ENCODE peak calls at places on chromosomes 16 and 17, in six cellular contexts. X, K, M, E, N and F are unnamed samples.

GRCh38 chr17:17783121-17783824 is 53.5 kb downstream of the SREBF1 start:
- DNase-seq in X (no peak), K (peak; percentile 82), M (peak; percentile 59), E (peak; percentile 85), N (peak; percentile 72), F (no peak)

GRCh38 chr16:17828012-17828411 is 357.3 kb upstream of the XYLT1 start:
- DNase-seq in X (peak; percentile 72), K (no peak), M (no peak), E (no peak), N (no peak), F (peak; percentile 69)

GRCh38 chr17:65533056-65533745 is 28.2 kb downstream of the AXIN2 start:
- DNase-seq in X (no peak), K (no peak), M (no peak), E (no peak), N (no peak), F (no peak)

GRCh38 chr17:74754832-74755231 is 6.4 kb downstream of the NHERF1 start:
- DNase-seq in X (no peak), K (no peak), M (no peak), E (no peak), N (no peak), F (no peak)

GRCh38 chr17:36545093-36545464 is 360 bp downstream of the GGNBP2 start:
- DNase-seq in X (no peak), K (no peak), M (no peak), E (no peak), N (no peak), F (no peak)

GRCh38 chr16:50166511-50167500 is 13.7 kb downstream of the TENT4B start:
- DNase-seq in X (peak; percentile 23), K (no peak), M (no peak), E (no peak), N (no peak), F (no peak)

GRCh38 chr17:6145946-6146345 is 75.8 kb downstream of the WSCD1 start:
- DNase-seq in X (no peak), K (no peak), M (no peak), E (no peak), N (no peak), F (no peak)

GRCh38 chr16:30985401-30986128 is 558 bp downstream of the HSD3B7 start:
- DNase-seq in X (peak; percentile 46), K (no peak), M (no peak), E (no peak), N (peak; percentile 74), F (no peak)

GRCh38 chr17:13288248-13288647 is 270.4 kb upstream of the ELAC2 start:
- DNase-seq in X (no peak), K (no peak), M (no peak), E (no peak), N (no peak), F (no peak)

GRCh38 chr17:76369804-76370203 is 14.6 kb upstream of the SPHK1 start:
- DNase-seq in X (no peak), K (no peak), M (no peak), E (peak; percentile 35), N (no peak), F (no peak)

GRCh38 chr17:43533699-43534098 is 12.4 kb downstream of the ETV4 start:
- DNase-seq in X (no peak), K (no peak), M (no peak), E (no peak), N (no peak), F (no peak)

GRCh38 chr17:5794881-5795486 is 210.7 kb upstream of the NLRP1 start:
- DNase-seq in X (no peak), K (no peak), M (no peak), E (no peak), N (no peak), F (no peak)

GRCh38 chr16:383326-384020 is 1.7 kb upstream of the PGAP6 start:
- DNase-seq in X (no peak), K (peak; percentile 66), M (no peak), E (no peak), N (peak; percentile 66), F (no peak)

GRCh38 chr17:64460955-64461354 is 12.0 kb downstream of the MILR1 start:
- DNase-seq in X (no peak), K (no peak), M (no peak), E (peak; percentile 41), N (peak; percentile 13), F (no peak)

GRCh38 chr17:71790791-71791190 is 330.0 kb upstream of the SOX9 start:
- DNase-seq in X (no peak), K (no peak), M (no peak), E (no peak), N (no peak), F (no peak)

GRCh38 chr17:31492880-31493655 is 101.6 kb downstream of the RAB11FIP4 start:
- DNase-seq in X (no peak), K (peak; percentile 68), M (no peak), E (peak; percentile 59), N (peak; percentile 57), F (no peak)

GRCh38 chr17:35313875-35314409 is 59.5 kb downstream of the SLFN11 start:
- DNase-seq in X (no peak), K (peak; percentile 1), M (no peak), E (peak; percentile 67), N (peak; percentile 16), F (no peak)

GRCh38 chr17:14205992-14206461 is 30.6 kb downstream of the CDRT15 start:
- DNase-seq in X (no peak), K (no peak), M (no peak), E (peak; percentile 87), N (no peak), F (no peak)

GRCh38 chr17:38379448-38379847 is 27.8 kb downstream of the SOCS7 start:
- DNase-seq in X (no peak), K (no peak), M (no peak), E (no peak), N (no peak), F (no peak)

GRCh38 chr17:64628641-64629040 is 33.5 kb downstream of the SMURF2 start:
- DNase-seq in X (no peak), K (peak; percentile 19), M (no peak), E (no peak), N (no peak), F (no peak)

GRCh38 chr17:77454560-77455095 is 313.9 kb downstream of the SEC14L1 start:
- DNase-seq in X (no peak), K (no peak), M (no peak), E (no peak), N (no peak), F (no peak)